ENCODE peak calls at places on chromosomes 4 and X, in five cellular contexts. One of them, this sample, is unnamed.

GRCh38 chrX:49287665-49288064 is 15.8 kb upstream of the GAGE10 start:
- DNase-seq in progenitor cell of endocrine pancreas: no peak
- DNase-seq in posterior vena cava: no peak
- DNase-seq in activated T-cell treated with anti-CD3 and anti-CD28 coated beads, Interleukin-2, amount 50 U/mL, for 1 hour: no peak
- DNase-seq in activated CD4-positive, alpha-beta T cell treated with anti-CD3 and anti-CD28 coated beads for 24 hours: no peak
- DNase-seq in this sample: no peak

GRCh38 chr4:65302145-65302544 is 368.1 kb downstream of the EPHA5 start:
- DNase-seq in progenitor cell of endocrine pancreas: no peak
- DNase-seq in posterior vena cava: no peak
- DNase-seq in activated T-cell treated with anti-CD3 and anti-CD28 coated beads, Interleukin-2, amount 50 U/mL, for 1 hour: no peak
- DNase-seq in activated CD4-positive, alpha-beta T cell treated with anti-CD3 and anti-CD28 coated beads for 24 hours: no peak
- DNase-seq in this sample: no peak

GRCh38 chr4:87101543-87102199 is 118.7 kb downstream of the KLHL8 start:
- DNase-seq in progenitor cell of endocrine pancreas: no peak
- DNase-seq in posterior vena cava: no peak
- DNase-seq in activated T-cell treated with anti-CD3 and anti-CD28 coated beads, Interleukin-2, amount 50 U/mL, for 1 hour: no peak
- DNase-seq in activated CD4-positive, alpha-beta T cell treated with anti-CD3 and anti-CD28 coated beads for 24 hours: no peak
- DNase-seq in this sample: no peak

GRCh38 chr4:7828926-7829325 is 110.7 kb downstream of the AFAP1 start:
- DNase-seq in progenitor cell of endocrine pancreas: no peak
- DNase-seq in posterior vena cava: no peak
- DNase-seq in activated T-cell treated with anti-CD3 and anti-CD28 coated beads, Interleukin-2, amount 50 U/mL, for 1 hour: no peak
- DNase-seq in activated CD4-positive, alpha-beta T cell treated with anti-CD3 and anti-CD28 coated beads for 24 hours: no peak
- DNase-seq in this sample: no peak

GRCh38 chr4:874071-874470 is 48.1 kb upstream of the CPLX1 start:
- DNase-seq in progenitor cell of endocrine pancreas: no peak
- DNase-seq in posterior vena cava: no peak
- DNase-seq in activated T-cell treated with anti-CD3 and anti-CD28 coated beads, Interleukin-2, amount 50 U/mL, for 1 hour: no peak
- DNase-seq in activated CD4-positive, alpha-beta T cell treated with anti-CD3 and anti-CD28 coated beads for 24 hours: no peak
- DNase-seq in this sample: no peak

GRCh38 chr4:168098257-168098717 is 6.0 kb downstream of the ANXA10 start:
- DNase-seq in progenitor cell of endocrine pancreas: no peak
- DNase-seq in posterior vena cava: no peak
- DNase-seq in activated T-cell treated with anti-CD3 and anti-CD28 coated beads, Interleukin-2, amount 50 U/mL, for 1 hour: no peak
- DNase-seq in activated CD4-positive, alpha-beta T cell treated with anti-CD3 and anti-CD28 coated beads for 24 hours: no peak
- DNase-seq in this sample: no peak

GRCh38 chr4:78190595-78190994 is 133.5 kb downstream of the FRAS1 start:
- DNase-seq in progenitor cell of endocrine pancreas: no peak
- DNase-seq in posterior vena cava: no peak
- DNase-seq in activated T-cell treated with anti-CD3 and anti-CD28 coated beads, Interleukin-2, amount 50 U/mL, for 1 hour: no peak
- DNase-seq in activated CD4-positive, alpha-beta T cell treated with anti-CD3 and anti-CD28 coated beads for 24 hours: no peak
- DNase-seq in this sample: no peak

GRCh38 chr4:151862766-151863165 is 102.0 kb upstream of the GATB start:
- DNase-seq in progenitor cell of endocrine pancreas: no peak
- DNase-seq in posterior vena cava: no peak
- DNase-seq in activated T-cell treated with anti-CD3 and anti-CD28 coated beads, Interleukin-2, amount 50 U/mL, for 1 hour: no peak
- DNase-seq in activated CD4-positive, alpha-beta T cell treated with anti-CD3 and anti-CD28 coated beads for 24 hours: no peak
- DNase-seq in this sample: no peak

GRCh38 chr4:72670521-72670920 is 101.5 kb upstream of the ADAMTS3 start:
- DNase-seq in progenitor cell of endocrine pancreas: no peak
- DNase-seq in posterior vena cava: no peak
- DNase-seq in activated T-cell treated with anti-CD3 and anti-CD28 coated beads, Interleukin-2, amount 50 U/mL, for 1 hour: no peak
- DNase-seq in activated CD4-positive, alpha-beta T cell treated with anti-CD3 and anti-CD28 coated beads for 24 hours: no peak
- DNase-seq in this sample: no peak

GRCh38 chrX:63889001-63889400 is 104.0 kb upstream of the ARHGEF9 start:
- DNase-seq in progenitor cell of endocrine pancreas: no peak
- DNase-seq in posterior vena cava: no peak
- DNase-seq in activated T-cell treated with anti-CD3 and anti-CD28 coated beads, Interleukin-2, amount 50 U/mL, for 1 hour: no peak
- DNase-seq in activated CD4-positive, alpha-beta T cell treated with anti-CD3 and anti-CD28 coated beads for 24 hours: no peak
- DNase-seq in this sample: no peak

GRCh38 chr4:153064571-153064970 is 128.4 kb downstream of the FHDC1 start:
- DNase-seq in progenitor cell of endocrine pancreas: no peak
- DNase-seq in posterior vena cava: no peak
- DNase-seq in activated T-cell treated with anti-CD3 and anti-CD28 coated beads, Interleukin-2, amount 50 U/mL, for 1 hour: no peak
- DNase-seq in activated CD4-positive, alpha-beta T cell treated with anti-CD3 and anti-CD28 coated beads for 24 hours: no peak
- DNase-seq in this sample: no peak

GRCh38 chr4:14301993-14302392 is 674.5 kb upstream of the BOD1L1 start:
- DNase-seq in progenitor cell of endocrine pancreas: no peak
- DNase-seq in posterior vena cava: no peak
- DNase-seq in activated T-cell treated with anti-CD3 and anti-CD28 coated beads, Interleukin-2, amount 50 U/mL, for 1 hour: no peak
- DNase-seq in activated CD4-positive, alpha-beta T cell treated with anti-CD3 and anti-CD28 coated beads for 24 hours: no peak
- DNase-seq in this sample: no peak

GRCh38 chrX:134202561-134202960 is 34.4 kb upstream of the CCDC160 start:
- DNase-seq in progenitor cell of endocrine pancreas: no peak
- DNase-seq in posterior vena cava: no peak
- DNase-seq in activated T-cell treated with anti-CD3 and anti-CD28 coated beads, Interleukin-2, amount 50 U/mL, for 1 hour: no peak
- DNase-seq in activated CD4-positive, alpha-beta T cell treated with anti-CD3 and anti-CD28 coated beads for 24 hours: no peak
- DNase-seq in this sample: no peak

GRCh38 chrX:111652719-111653118 is 28.3 kb upstream of the ALG13 start:
- DNase-seq in progenitor cell of endocrine pancreas: no peak
- DNase-seq in posterior vena cava: no peak
- DNase-seq in activated T-cell treated with anti-CD3 and anti-CD28 coated beads, Interleukin-2, amount 50 U/mL, for 1 hour: no peak
- DNase-seq in activated CD4-positive, alpha-beta T cell treated with anti-CD3 and anti-CD28 coated beads for 24 hours: no peak
- DNase-seq in this sample: no peak

GRCh38 chr4:117768610-117769009 is 265.7 kb upstream of the NDST3 start:
- DNase-seq in progenitor cell of endocrine pancreas: no peak
- DNase-seq in posterior vena cava: no peak
- DNase-seq in activated T-cell treated with anti-CD3 and anti-CD28 coated beads, Interleukin-2, amount 50 U/mL, for 1 hour: no peak
- DNase-seq in activated CD4-positive, alpha-beta T cell treated with anti-CD3 and anti-CD28 coated beads for 24 hours: no peak
- DNase-seq in this sample: no peak

GRCh38 chrX:9700555-9700954 is 65.1 kb downstream of the GPR143 start:
- DNase-seq in progenitor cell of endocrine pancreas: no peak
- DNase-seq in posterior vena cava: peak
- DNase-seq in activated T-cell treated with anti-CD3 and anti-CD28 coated beads, Interleukin-2, amount 50 U/mL, for 1 hour: no peak
- DNase-seq in activated CD4-positive, alpha-beta T cell treated with anti-CD3 and anti-CD28 coated beads for 24 hours: no peak
- DNase-seq in this sample: no peak

GRCh38 chr4:1060646-1061371 is 49.4 kb downstream of the FGFRL1 start:
- DNase-seq in progenitor cell of endocrine pancreas: no peak
- DNase-seq in posterior vena cava: peak
- DNase-seq in activated T-cell treated with anti-CD3 and anti-CD28 coated beads, Interleukin-2, amount 50 U/mL, for 1 hour: no peak
- DNase-seq in activated CD4-positive, alpha-beta T cell treated with anti-CD3 and anti-CD28 coated beads for 24 hours: no peak
- DNase-seq in this sample: no peak

GRCh38 chr4:153486281-153487151 is 20.4 kb downstream of the TMEM131L start:
- DNase-seq in progenitor cell of endocrine pancreas: no peak
- DNase-seq in posterior vena cava: no peak
- DNase-seq in activated T-cell treated with anti-CD3 and anti-CD28 coated beads, Interleukin-2, amount 50 U/mL, for 1 hour: peak
- DNase-seq in activated CD4-positive, alpha-beta T cell treated with anti-CD3 and anti-CD28 coated beads for 24 hours: no peak
- DNase-seq in this sample: peak

GRCh38 chrX:47638816-47639215 is 9.1 kb upstream of the CFP start:
- DNase-seq in progenitor cell of endocrine pancreas: no peak
- DNase-seq in posterior vena cava: no peak
- DNase-seq in activated T-cell treated with anti-CD3 and anti-CD28 coated beads, Interleukin-2, amount 50 U/mL, for 1 hour: no peak
- DNase-seq in activated CD4-positive, alpha-beta T cell treated with anti-CD3 and anti-CD28 coated beads for 24 hours: no peak
- DNase-seq in this sample: no peak

GRCh38 chrX:110131031-110131430 is 128.1 kb downstream of the TMEM164 start:
- DNase-seq in progenitor cell of endocrine pancreas: no peak
- DNase-seq in posterior vena cava: no peak
- DNase-seq in activated T-cell treated with anti-CD3 and anti-CD28 coated beads, Interleukin-2, amount 50 U/mL, for 1 hour: no peak
- DNase-seq in activated CD4-positive, alpha-beta T cell treated with anti-CD3 and anti-CD28 coated beads for 24 hours: no peak
- DNase-seq in this sample: no peak

GRCh38 chr4:70133473-70133872 is 20.6 kb upstream of the PRR27 start:
- DNase-seq in progenitor cell of endocrine pancreas: no peak
- DNase-seq in posterior vena cava: no peak
- DNase-seq in activated T-cell treated with anti-CD3 and anti-CD28 coated beads, Interleukin-2, amount 50 U/mL, for 1 hour: no peak
- DNase-seq in activated CD4-positive, alpha-beta T cell treated with anti-CD3 and anti-CD28 coated beads for 24 hours: no peak
- DNase-seq in this sample: no peak

GRCh38 chrX:20382518-20383291 is 116.0 kb upstream of the RPS6KA3 start:
- DNase-seq in progenitor cell of endocrine pancreas: no peak
- DNase-seq in posterior vena cava: no peak
- DNase-seq in activated T-cell treated with anti-CD3 and anti-CD28 coated beads, Interleukin-2, amount 50 U/mL, for 1 hour: no peak
- DNase-seq in activated CD4-positive, alpha-beta T cell treated with anti-CD3 and anti-CD28 coated beads for 24 hours: no peak
- DNase-seq in this sample: no peak

GRCh38 chr4:148007303-148007702 is 275.4 kb downstream of the ARHGAP10 start:
- DNase-seq in progenitor cell of endocrine pancreas: no peak
- DNase-seq in posterior vena cava: no peak
- DNase-seq in activated T-cell treated with anti-CD3 and anti-CD28 coated beads, Interleukin-2, amount 50 U/mL, for 1 hour: no peak
- DNase-seq in activated CD4-positive, alpha-beta T cell treated with anti-CD3 and anti-CD28 coated beads for 24 hours: no peak
- DNase-seq in this sample: no peak

GRCh38 chr4:185591679-185592141 is 56.4 kb upstream of the PDLIM3 start:
- DNase-seq in progenitor cell of endocrine pancreas: no peak
- DNase-seq in posterior vena cava: no peak
- DNase-seq in activated T-cell treated with anti-CD3 and anti-CD28 coated beads, Interleukin-2, amount 50 U/mL, for 1 hour: no peak
- DNase-seq in activated CD4-positive, alpha-beta T cell treated with anti-CD3 and anti-CD28 coated beads for 24 hours: no peak
- DNase-seq in this sample: no peak

GRCh38 chr4:41763741-41764140 is 15.2 kb upstream of the PHOX2B start:
- DNase-seq in progenitor cell of endocrine pancreas: no peak
- DNase-seq in posterior vena cava: no peak
- DNase-seq in activated T-cell treated with anti-CD3 and anti-CD28 coated beads, Interleukin-2, amount 50 U/mL, for 1 hour: no peak
- DNase-seq in activated CD4-positive, alpha-beta T cell treated with anti-CD3 and anti-CD28 coated beads for 24 hours: no peak
- DNase-seq in this sample: no peak

GRCh38 chr4:147332101-147332500 is 148.8 kb upstream of the EDNRA start:
- DNase-seq in progenitor cell of endocrine pancreas: no peak
- DNase-seq in posterior vena cava: no peak
- DNase-seq in activated T-cell treated with anti-CD3 and anti-CD28 coated beads, Interleukin-2, amount 50 U/mL, for 1 hour: no peak
- DNase-seq in activated CD4-positive, alpha-beta T cell treated with anti-CD3 and anti-CD28 coated beads for 24 hours: no peak
- DNase-seq in this sample: no peak

GRCh38 chrX:117301086-117301485 is 815.5 kb downstream of the KLHL13 start:
- DNase-seq in progenitor cell of endocrine pancreas: no peak
- DNase-seq in posterior vena cava: no peak
- DNase-seq in activated T-cell treated with anti-CD3 and anti-CD28 coated beads, Interleukin-2, amount 50 U/mL, for 1 hour: no peak
- DNase-seq in activated CD4-positive, alpha-beta T cell treated with anti-CD3 and anti-CD28 coated beads for 24 hours: no peak
- DNase-seq in this sample: no peak

GRCh38 chr4:28009541-28009940 is 1148.9 kb downstream of the STIM2 start:
- DNase-seq in progenitor cell of endocrine pancreas: no peak
- DNase-seq in posterior vena cava: no peak
- DNase-seq in activated T-cell treated with anti-CD3 and anti-CD28 coated beads, Interleukin-2, amount 50 U/mL, for 1 hour: no peak
- DNase-seq in activated CD4-positive, alpha-beta T cell treated with anti-CD3 and anti-CD28 coated beads for 24 hours: no peak
- DNase-seq in this sample: no peak

GRCh38 chr4:1337376-1337831 is 9.6 kb upstream of the UVSSA start:
- DNase-seq in progenitor cell of endocrine pancreas: no peak
- DNase-seq in posterior vena cava: no peak
- DNase-seq in activated T-cell treated with anti-CD3 and anti-CD28 coated beads, Interleukin-2, amount 50 U/mL, for 1 hour: no peak
- DNase-seq in activated CD4-positive, alpha-beta T cell treated with anti-CD3 and anti-CD28 coated beads for 24 hours: peak
- DNase-seq in this sample: no peak

GRCh38 chr4:8112672-8113071 is 45.9 kb downstream of the ABLIM2 start:
- DNase-seq in progenitor cell of endocrine pancreas: no peak
- DNase-seq in posterior vena cava: no peak
- DNase-seq in activated T-cell treated with anti-CD3 and anti-CD28 coated beads, Interleukin-2, amount 50 U/mL, for 1 hour: no peak
- DNase-seq in activated CD4-positive, alpha-beta T cell treated with anti-CD3 and anti-CD28 coated beads for 24 hours: no peak
- DNase-seq in this sample: no peak

GRCh38 chrX:153611298-153612095 is 12.6 kb upstream of the CCNQ start:
- DNase-seq in progenitor cell of endocrine pancreas: no peak
- DNase-seq in posterior vena cava: peak
- DNase-seq in activated T-cell treated with anti-CD3 and anti-CD28 coated beads, Interleukin-2, amount 50 U/mL, for 1 hour: peak
- DNase-seq in activated CD4-positive, alpha-beta T cell treated with anti-CD3 and anti-CD28 coated beads for 24 hours: no peak
- DNase-seq in this sample: no peak

GRCh38 chr4:8283631-8284121 is 14.1 kb downstream of the HTRA3 start:
- DNase-seq in progenitor cell of endocrine pancreas: no peak
- DNase-seq in posterior vena cava: peak
- DNase-seq in activated T-cell treated with anti-CD3 and anti-CD28 coated beads, Interleukin-2, amount 50 U/mL, for 1 hour: no peak
- DNase-seq in activated CD4-positive, alpha-beta T cell treated with anti-CD3 and anti-CD28 coated beads for 24 hours: no peak
- DNase-seq in this sample: no peak

GRCh38 chr4:67721317-67721769 is 20.4 kb upstream of the UBA6 start:
- DNase-seq in progenitor cell of endocrine pancreas: no peak
- DNase-seq in posterior vena cava: no peak
- DNase-seq in activated T-cell treated with anti-CD3 and anti-CD28 coated beads, Interleukin-2, amount 50 U/mL, for 1 hour: no peak
- DNase-seq in activated CD4-positive, alpha-beta T cell treated with anti-CD3 and anti-CD28 coated beads for 24 hours: no peak
- DNase-seq in this sample: no peak

GRCh38 chrX:23908219-23909003 is 605 bp downstream of the CXorf58 start:
- DNase-seq in progenitor cell of endocrine pancreas: no peak
- DNase-seq in posterior vena cava: no peak
- DNase-seq in activated T-cell treated with anti-CD3 and anti-CD28 coated beads, Interleukin-2, amount 50 U/mL, for 1 hour: no peak
- DNase-seq in activated CD4-positive, alpha-beta T cell treated with anti-CD3 and anti-CD28 coated beads for 24 hours: no peak
- DNase-seq in this sample: no peak